ENCODE peak calls at places on chromosome 22, in seven cellular contexts. H is CD8-positive, alpha-beta memory T cell; Z is SW 1271; N is A549; G is activated T-cell treated with anti-CD3 and anti-CD28 coated beads, Interleukin-2, amount 50 U/mL, for 48 hours; B is activated naive CD4-positive, alpha-beta T cell; X is stimulated activated CD4-positive, alpha-beta T cell treated with anti-CD3 and anti-CD28 coated beads, Interleukin-2, amount 100 ng/mL, for 48 hours. Q is an unnamed sample.

GRCh38 chr22:30444632-30445437 is 19.3 kb downstream of the MTFP1 start:
- DNase-seq in H (peak), Z (no peak), N (peak), G (peak), B (no peak), X (peak), Q (peak)

GRCh38 chr22:20439556-20439927 is 1.9 kb upstream of the SCARF2 start:
- DNase-seq in H (no peak), Z (no peak), N (no peak), G (no peak), B (no peak), X (no peak), Q (peak)

GRCh38 chr22:35540600-35541253 is at the start of gene RASD2:
- DNase-seq in H (no peak), Z (no peak), N (peak), G (peak), B (no peak), X (peak), Q (no peak)

GRCh38 chr22:32644252-32645100 is 157.0 kb upstream of the TIMP3 start:
- DNase-seq in H (peak), Z (no peak), N (no peak), G (peak), B (no peak), X (peak), Q (peak)

GRCh38 chr22:39675907-39676306 is 105.4 kb downstream of the CACNA1I start:
- DNase-seq in H (no peak), Z (no peak), N (no peak), G (no peak), B (no peak), X (no peak), Q (no peak)

GRCh38 chr22:49689858-49690257 is 137.8 kb downstream of the BRD1 start:
- DNase-seq in H (no peak), Z (no peak), N (no peak), G (no peak), B (no peak), X (no peak), Q (no peak)

GRCh38 chr22:47918936-47919505 is 1156.6 kb downstream of the TBC1D22A start:
- DNase-seq in H (no peak), Z (no peak), N (no peak), G (no peak), B (no peak), X (no peak), Q (no peak)

GRCh38 chr22:22771696-22772377 is 115.8 kb upstream of the IGLL5 start:
- DNase-seq in H (no peak), Z (no peak), N (no peak), G (no peak), B (no peak), X (no peak), Q (no peak)